ENCODE peak calls at places on chromosomes 16 and 17, in ten cellular contexts. One of them, this sample, is unnamed.

GRCh38 chr16:65306313-65306712 is 184.4 kb upstream of the CDH11 start:
- DNase-seq in GM12864: no peak
- DNase-seq in GM06990: no peak
- DNase-seq in A549: no peak
- DNase-seq in heart right ventricle: no peak
- DNase-seq in colonic mucosa: no peak
- DNase-seq in mammary epithelial cell: no peak
- DNase-seq in PC-3: no peak
- DNase-seq in K562: no peak
- DNase-seq in mucosa of descending colon: no peak
- DNase-seq in this sample: no peak

GRCh38 chr17:77516902-77517301 is 376.1 kb downstream of the SEC14L1 start:
- DNase-seq in GM06990: no peak
- DNase-seq in heart right ventricle: no peak
- DNase-seq in colonic mucosa: no peak
- DNase-seq in GM12864: no peak
- DNase-seq in K562: no peak
- DNase-seq in PC-3: peak; percentile 75
- DNase-seq in mucosa of descending colon: no peak
- DNase-seq in A549: peak; percentile 35
- DNase-seq in mammary epithelial cell: peak; percentile 58
- DNase-seq in this sample: no peak

GRCh38 chr17:64920026-64920418 is 744 bp upstream of the LRRC37A3 start:
- DNase-seq in GM06990: no peak
- DNase-seq in mucosa of descending colon: no peak
- DNase-seq in K562: no peak
- DNase-seq in GM12864: no peak
- DNase-seq in mammary epithelial cell: no peak
- DNase-seq in colonic mucosa: peak; percentile 41
- DNase-seq in heart right ventricle: no peak
- DNase-seq in A549: peak; percentile 35
- DNase-seq in PC-3: peak; percentile 34
- DNase-seq in this sample: peak; percentile 70

GRCh38 chr17:50211249-50212120 is 10.1 kb upstream of the COL1A1 start:
- DNase-seq in heart right ventricle: no peak
- DNase-seq in mammary epithelial cell: no peak
- DNase-seq in mucosa of descending colon: no peak
- DNase-seq in colonic mucosa: no peak
- DNase-seq in A549: no peak
- DNase-seq in GM06990: no peak
- DNase-seq in PC-3: no peak
- DNase-seq in GM12864: no peak
- DNase-seq in K562: no peak
- DNase-seq in this sample: peak; percentile 70

GRCh38 chr17:70355185-70355584 is 185.9 kb downstream of the KCNJ2 start:
- DNase-seq in mammary epithelial cell: no peak
- DNase-seq in A549: no peak
- DNase-seq in K562: no peak
- DNase-seq in GM12864: no peak
- DNase-seq in GM06990: no peak
- DNase-seq in colonic mucosa: no peak
- DNase-seq in heart right ventricle: no peak
- DNase-seq in mucosa of descending colon: no peak
- DNase-seq in PC-3: no peak
- DNase-seq in this sample: no peak

GRCh38 chr17:49496183-49496865 is 1.2 kb downstream of the NGFR start:
- DNase-seq in K562: peak; percentile 79
- DNase-seq in heart right ventricle: peak; percentile 85
- DNase-seq in mammary epithelial cell: peak; percentile 59
- DNase-seq in A549: peak; percentile 72
- DNase-seq in mucosa of descending colon: peak; percentile 69
- DNase-seq in PC-3: peak; percentile 54
- DNase-seq in GM12864: no peak
- DNase-seq in colonic mucosa: peak; percentile 76
- DNase-seq in GM06990: peak; percentile 74
- DNase-seq in this sample: peak; percentile 96

GRCh38 chr16:80092686-80093085 is 448.1 kb upstream of the DYNLRB2 start:
- DNase-seq in mammary epithelial cell: no peak
- DNase-seq in colonic mucosa: no peak
- DNase-seq in PC-3: no peak
- DNase-seq in heart right ventricle: no peak
- DNase-seq in A549: no peak
- DNase-seq in K562: no peak
- DNase-seq in GM12864: no peak
- DNase-seq in GM06990: no peak
- DNase-seq in mucosa of descending colon: no peak
- DNase-seq in this sample: no peak

GRCh38 chr16:85829751-85830445 is 30.4 kb downstream of the COX4I1 start:
- DNase-seq in heart right ventricle: peak; percentile 35
- DNase-seq in GM06990: no peak
- DNase-seq in mucosa of descending colon: peak; percentile 67
- DNase-seq in PC-3: no peak
- DNase-seq in colonic mucosa: no peak
- DNase-seq in GM12864: no peak
- DNase-seq in mammary epithelial cell: no peak
- DNase-seq in K562: no peak
- DNase-seq in A549: no peak
- DNase-seq in this sample: no peak

GRCh38 chr16:17259751-17260270 is 210.9 kb downstream of the XYLT1 start:
- DNase-seq in PC-3: no peak
- DNase-seq in colonic mucosa: no peak
- DNase-seq in mucosa of descending colon: no peak
- DNase-seq in mammary epithelial cell: no peak
- DNase-seq in heart right ventricle: no peak
- DNase-seq in GM12864: no peak
- DNase-seq in GM06990: no peak
- DNase-seq in K562: no peak
- DNase-seq in A549: no peak
- DNase-seq in this sample: no peak

GRCh38 chr17:34307110-34307509 is 12.1 kb upstream of the CCL8 start:
- DNase-seq in mucosa of descending colon: no peak
- DNase-seq in heart right ventricle: peak; percentile 34
- DNase-seq in PC-3: no peak
- DNase-seq in GM12864: no peak
- DNase-seq in K562: no peak
- DNase-seq in mammary epithelial cell: no peak
- DNase-seq in A549: no peak
- DNase-seq in colonic mucosa: no peak
- DNase-seq in GM06990: peak; percentile 10
- DNase-seq in this sample: no peak

GRCh38 chr17:5122586-5123342 is 6.9 kb downstream of the USP6 start:
- DNase-seq in K562: no peak
- DNase-seq in mammary epithelial cell: no peak
- DNase-seq in colonic mucosa: no peak
- DNase-seq in GM12864: no peak
- DNase-seq in PC-3: no peak
- DNase-seq in GM06990: no peak
- DNase-seq in mucosa of descending colon: no peak
- DNase-seq in heart right ventricle: no peak
- DNase-seq in A549: no peak
- DNase-seq in this sample: peak; percentile 86

GRCh38 chr16:78608305-78608776 is 508.9 kb downstream of the WWOX start:
- DNase-seq in GM12864: no peak
- DNase-seq in colonic mucosa: no peak
- DNase-seq in PC-3: no peak
- DNase-seq in K562: no peak
- DNase-seq in heart right ventricle: no peak
- DNase-seq in mammary epithelial cell: no peak
- DNase-seq in mucosa of descending colon: no peak
- DNase-seq in A549: no peak
- DNase-seq in GM06990: no peak
- DNase-seq in this sample: peak; percentile 55

GRCh38 chr17:4555863-4556646 is 871 bp upstream of the MYBBP1A start:
- DNase-seq in PC-3: no peak
- DNase-seq in colonic mucosa: no peak
- DNase-seq in heart right ventricle: no peak
- DNase-seq in mucosa of descending colon: peak; percentile 33
- DNase-seq in GM12864: no peak
- DNase-seq in mammary epithelial cell: no peak
- DNase-seq in GM06990: no peak
- DNase-seq in K562: no peak
- DNase-seq in A549: no peak
- DNase-seq in this sample: no peak

GRCh38 chr17:29145289-29146058 is 34.7 kb downstream of the MYO18A start:
- DNase-seq in GM12864: peak; percentile 70
- DNase-seq in mucosa of descending colon: peak; percentile 60
- DNase-seq in PC-3: peak; percentile 57
- DNase-seq in K562: peak; percentile 65
- DNase-seq in colonic mucosa: peak; percentile 67
- DNase-seq in A549: peak; percentile 86
- DNase-seq in GM06990: no peak
- DNase-seq in heart right ventricle: peak; percentile 56
- DNase-seq in mammary epithelial cell: peak; percentile 57
- DNase-seq in this sample: peak; percentile 92

GRCh38 chr17:70945386-70945785 is 776.1 kb downstream of the KCNJ2 start:
- DNase-seq in mammary epithelial cell: no peak
- DNase-seq in PC-3: no peak
- DNase-seq in A549: no peak
- DNase-seq in colonic mucosa: no peak
- DNase-seq in mucosa of descending colon: no peak
- DNase-seq in GM12864: no peak
- DNase-seq in GM06990: no peak
- DNase-seq in K562: no peak
- DNase-seq in heart right ventricle: no peak
- DNase-seq in this sample: peak; percentile 61

GRCh38 chr16:78893340-78893739 is 707.2 kb downstream of the MAF start:
- DNase-seq in A549: no peak
- DNase-seq in heart right ventricle: no peak
- DNase-seq in PC-3: no peak
- DNase-seq in GM06990: no peak
- DNase-seq in GM12864: no peak
- DNase-seq in colonic mucosa: no peak
- DNase-seq in K562: no peak
- DNase-seq in mammary epithelial cell: no peak
- DNase-seq in mucosa of descending colon: no peak
- DNase-seq in this sample: no peak

GRCh38 chr17:8572767-8573166 is 57.8 kb downstream of the MYH10 start:
- DNase-seq in A549: no peak
- DNase-seq in GM06990: no peak
- DNase-seq in PC-3: no peak
- DNase-seq in heart right ventricle: no peak
- DNase-seq in GM12864: no peak
- DNase-seq in colonic mucosa: no peak
- DNase-seq in mucosa of descending colon: no peak
- DNase-seq in mammary epithelial cell: no peak
- DNase-seq in K562: no peak
- DNase-seq in this sample: no peak
- TF ChIP-seq CTCF in A549: peak; percentile 22
- TF ChIP-seq CTCF in GM06990: peak; percentile 16
- TF ChIP-seq CTCF in PC-3: peak; percentile 48
- TF ChIP-seq CTCF in heart right ventricle: peak; percentile 63
- TF ChIP-seq CTCF in GM12864: no peak
- TF ChIP-seq CTCF in colonic mucosa: no peak
- TF ChIP-seq CTCF in mucosa of descending colon: no peak
- TF ChIP-seq CTCF in mammary epithelial cell: peak; percentile 3
- TF ChIP-seq CTCF in K562: no peak
- TF ChIP-seq CTCF in this sample: peak; percentile 45

DNA sequence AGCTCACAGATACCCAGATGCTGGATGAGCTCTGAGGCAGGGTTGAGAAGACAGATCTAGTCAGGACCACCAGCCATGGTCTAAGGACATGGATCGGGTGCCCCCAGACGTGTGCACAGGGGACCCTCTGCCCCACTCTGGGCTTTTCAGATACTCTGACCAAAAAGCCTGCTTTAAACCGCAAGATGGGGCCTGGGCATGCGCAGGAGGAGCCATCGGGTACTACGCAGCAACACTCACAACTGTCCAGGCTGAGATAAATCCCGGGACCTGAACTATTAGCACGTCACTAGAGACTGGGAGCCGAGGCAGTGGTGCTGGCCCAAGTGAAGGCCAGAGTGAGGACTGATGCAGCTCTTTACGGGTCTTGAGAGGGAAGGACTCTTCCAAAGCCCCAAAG is 32.9 kb downstream of the SCNN1G start:
- DNase-seq in GM12864: no peak
- DNase-seq in A549: no peak
- DNase-seq in PC-3: no peak
- DNase-seq in GM06990: no peak
- DNase-seq in K562: no peak
- DNase-seq in mucosa of descending colon: no peak
- DNase-seq in mammary epithelial cell: no peak
- DNase-seq in colonic mucosa: no peak
- DNase-seq in heart right ventricle: no peak
- DNase-seq in this sample: no peak
- H3K4me3 ChIP-seq in GM12864: no peak overlapping the region
- H3K4me3 ChIP-seq in A549: no peak overlapping the region
- H3K4me3 ChIP-seq in PC-3: no peak overlapping the region
- H3K4me3 ChIP-seq in GM06990: no peak overlapping the region
- H3K4me3 ChIP-seq in K562: no peak overlapping the region
- H3K4me3 ChIP-seq in mucosa of descending colon: no peak overlapping the region
- H3K4me3 ChIP-seq in mammary epithelial cell: no peak overlapping the region
- H3K4me3 ChIP-seq in colonic mucosa: no peak overlapping the region
- H3K4me3 ChIP-seq in heart right ventricle: no peak overlapping the region
- H3K4me3 ChIP-seq in this sample: no peak overlapping the region

GRCh38 chr16:117381-118365 is 20.8 kb downstream of the NPRL3 start:
- DNase-seq in mucosa of descending colon: peak; percentile 83
- DNase-seq in GM06990: no peak
- DNase-seq in GM12864: peak; percentile 18
- DNase-seq in A549: peak; percentile 70
- DNase-seq in mammary epithelial cell: no peak
- DNase-seq in colonic mucosa: peak; percentile 90
- DNase-seq in K562: peak; percentile 46
- DNase-seq in heart right ventricle: peak; percentile 48
- DNase-seq in PC-3: peak; percentile 59
- DNase-seq in this sample: peak; percentile 93
- TF ChIP-seq CTCF in mucosa of descending colon: peak; percentile 54
- TF ChIP-seq CTCF in GM06990: peak; percentile 78
- TF ChIP-seq CTCF in GM12864: peak; percentile 84
- TF ChIP-seq CTCF in A549: peak; percentile 65
- TF ChIP-seq CTCF in mammary epithelial cell: peak; percentile 56
- TF ChIP-seq CTCF in colonic mucosa: peak; percentile 76
- TF ChIP-seq CTCF in K562: peak; percentile 75
- TF ChIP-seq CTCF in heart right ventricle: peak; percentile 68
- TF ChIP-seq CTCF in PC-3: peak; percentile 73
- TF ChIP-seq CTCF in this sample: peak; percentile 92

DNA sequence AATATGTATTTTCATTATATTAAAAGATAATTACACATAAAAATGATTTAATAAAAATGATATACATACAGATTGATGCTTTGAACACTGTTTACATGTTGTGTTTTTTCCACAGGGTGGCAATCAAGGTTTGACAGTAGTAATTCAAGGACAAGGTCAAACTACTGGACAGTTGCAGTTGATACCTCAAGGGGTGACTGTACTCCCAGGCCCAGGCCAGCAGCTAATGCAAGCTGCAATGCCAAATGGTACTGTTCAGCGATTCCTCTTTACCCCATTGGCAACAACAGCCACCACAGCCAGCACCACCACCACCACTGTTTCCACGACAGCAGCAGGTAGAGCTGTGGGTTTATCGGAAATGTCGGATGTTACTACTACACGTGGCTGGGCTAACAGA is 52.2 kb downstream of the C17orf58 start:
- DNase-seq in GM12864: no peak
- DNase-seq in K562: no peak
- DNase-seq in mammary epithelial cell: no peak
- DNase-seq in mucosa of descending colon: no peak
- DNase-seq in heart right ventricle: no peak
- DNase-seq in GM06990: no peak
- DNase-seq in PC-3: no peak
- DNase-seq in A549: no peak
- DNase-seq in colonic mucosa: no peak
- DNase-seq in this sample: no peak
- H3K4me3 ChIP-seq in GM12864: no peak overlapping the region
- H3K4me3 ChIP-seq in K562: no peak overlapping the region
- H3K4me3 ChIP-seq in mammary epithelial cell: no peak overlapping the region
- H3K4me3 ChIP-seq in mucosa of descending colon: no peak overlapping the region
- H3K4me3 ChIP-seq in heart right ventricle: no peak overlapping the region
- H3K4me3 ChIP-seq in GM06990: no peak overlapping the region
- H3K4me3 ChIP-seq in PC-3: no peak overlapping the region
- H3K4me3 ChIP-seq in A549: no peak overlapping the region
- H3K4me3 ChIP-seq in colonic mucosa: no peak overlapping the region
- H3K4me3 ChIP-seq in this sample: no peak overlapping the region

GRCh38 chr17:74952431-74953128 is 16.9 kb downstream of the OTOP3 start:
- DNase-seq in A549: no peak
- DNase-seq in heart right ventricle: no peak
- DNase-seq in colonic mucosa: no peak
- DNase-seq in mucosa of descending colon: no peak
- DNase-seq in GM12864: no peak
- DNase-seq in GM06990: no peak
- DNase-seq in K562: no peak
- DNase-seq in mammary epithelial cell: no peak
- DNase-seq in PC-3: no peak
- DNase-seq in this sample: no peak
- TF ChIP-seq CTCF in A549: no peak
- TF ChIP-seq CTCF in heart right ventricle: no peak
- TF ChIP-seq CTCF in colonic mucosa: no peak
- TF ChIP-seq CTCF in mucosa of descending colon: no peak
- TF ChIP-seq CTCF in GM12864: no peak
- TF ChIP-seq CTCF in GM06990: no peak
- TF ChIP-seq CTCF in K562: no peak
- TF ChIP-seq CTCF in mammary epithelial cell: no peak
- TF ChIP-seq CTCF in PC-3: no peak
- TF ChIP-seq CTCF in this sample: no peak